ENCODE peak calls at places on chromosomes 13 and 19, in four cellular contexts. N, B, T and I are unnamed samples. For H3K4me1, the result is how much of the 10 kb centered on the place peaks cover.

GRCh38 chr19:28577199-28577598 is 635.8 kb downstream of the UQCRFS1 start:
- DNase-seq in T (no peak), B (no peak), N (no peak), I (no peak)

GRCh38 chr13:31670831-31671617 is 68.3 kb upstream of the RXFP2 start:
- DNase-seq in T (no peak), N (peak), B (no peak), I (no peak)

GRCh38 chr13:44068737-44069136 is 189.0 kb downstream of the LACC1 start:
- DNase-seq in T (no peak), B (no peak), N (no peak), I (no peak)

GRCh38 chr13:59088716-59089115 is 1075.0 kb downstream of the DIAPH3 start:
- DNase-seq in N (no peak), T (no peak), B (no peak), I (no peak)

GRCh38 chr19:4971424-4971793 is 2.5 kb downstream of the KDM4B start:
- DNase-seq in B (no peak), T (no peak), N (peak), I (peak)

GRCh38 chr19:7266832-7267231 is 27.4 kb downstream of the INSR start:
- DNase-seq in B (no peak), N (no peak), T (no peak), I (no peak)

GRCh38 chr19:35521124-35521743 is 6.9 kb downstream of the SBSN start:
- DNase-seq in N (no peak), B (no peak), T (no peak), I (no peak)

GRCh38 chr13:70098669-70099068 is 9.0 kb upstream of the ATXN8OS start:
- DNase-seq in N (peak), T (no peak), B (no peak), I (no peak)

DNA sequence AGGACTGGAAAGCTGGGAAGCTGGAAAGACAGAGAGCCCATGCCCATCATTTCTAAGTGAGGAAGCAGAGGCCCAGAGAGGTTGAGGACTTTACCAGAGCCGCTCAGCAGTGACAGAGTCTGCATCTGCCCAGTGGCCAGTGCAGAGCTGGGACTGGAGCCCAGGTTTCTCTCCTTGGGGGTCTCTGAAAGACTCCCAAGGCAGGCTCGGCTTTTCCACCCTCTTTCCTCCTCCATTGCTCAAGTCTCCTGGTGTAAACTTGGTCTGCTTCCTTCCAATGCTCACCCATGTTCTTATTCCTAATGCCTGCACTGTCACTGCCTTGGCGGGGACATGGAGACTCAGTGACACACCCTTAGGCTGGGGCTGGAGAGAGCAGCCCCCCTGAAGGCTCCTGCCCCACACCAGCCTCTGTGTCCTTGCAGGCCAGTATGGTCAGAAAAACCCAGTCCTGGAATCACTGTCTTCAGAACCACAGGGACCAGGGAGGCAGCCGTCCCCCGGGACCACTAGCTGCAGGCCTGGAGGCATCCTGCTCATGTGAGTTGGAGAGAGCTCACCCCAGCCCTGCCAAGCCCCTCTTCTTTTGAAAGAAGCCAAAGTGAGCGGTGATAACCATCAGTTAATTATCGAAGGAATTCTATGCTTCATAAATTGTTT is 211.1 kb upstream of the ZNF536 start:
- DNase-seq in N (no peak), T (no peak), B (no peak), I (no peak)
- H3K4me1 ChIP-seq in N (under half), T (under half), B (under half), I (under half)

GRCh38 chr19:10654610-10655456 is 687 bp downstream of the ILF3 start:
- DNase-seq in N (peak), B (peak), T (peak), I (peak)

GRCh38 chr19:10648360-10648759 is 5.8 kb upstream of the ILF3 start:
- DNase-seq in N (no peak), T (no peak), B (no peak), I (no peak)

GRCh38 chr19:10653732-10654609 is at the start of gene ILF3:
- DNase-seq in T (peak), B (peak), N (peak), I (peak)

GRCh38 chr19:10653482-10653731 is 739 bp upstream of the ILF3 start:
- DNase-seq in N (no peak), B (no peak), T (no peak), I (no peak)

GRCh38 chr19:10651821-10652220 is 2.3 kb upstream of the ILF3 start:
- DNase-seq in N (no peak), T (no peak), B (no peak), I (no peak)
- H3K4me3 ChIP-seq in N (no peak), T (no peak), B (no peak), I (no peak)

DNA sequence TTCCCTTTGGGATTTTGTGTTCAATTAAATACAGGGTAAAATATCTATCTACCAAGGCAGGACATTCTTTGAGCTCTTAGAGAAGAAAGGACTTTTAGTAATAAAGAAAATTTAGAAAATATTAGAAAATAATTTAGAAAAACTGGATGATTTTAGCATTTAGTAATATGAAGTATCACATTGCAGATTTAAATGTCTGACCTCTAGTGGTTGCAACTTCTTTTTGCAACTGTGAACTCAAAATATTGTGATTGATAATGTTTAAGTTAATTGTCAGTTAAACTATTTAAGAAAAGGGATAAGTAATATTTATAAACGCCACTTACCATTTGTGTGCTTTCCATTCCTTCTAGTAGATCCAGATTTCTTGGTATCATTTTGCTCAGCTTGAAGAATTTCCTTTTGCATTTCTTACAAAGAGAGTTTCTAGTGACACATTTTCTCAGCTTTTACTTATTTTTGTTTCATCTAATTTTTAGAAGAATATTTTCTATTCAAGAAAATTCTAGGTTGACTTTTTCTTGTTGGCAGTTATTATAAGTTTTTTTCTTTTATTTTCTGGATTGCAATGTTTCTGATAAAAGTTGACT is 10.3 kb upstream of the POSTN start:
- DNase-seq in N (no peak), B (no peak), T (no peak), I (no peak)
- TF ChIP-seq CTCF in N (peak), B (peak), T (peak), I (peak)

DNA sequence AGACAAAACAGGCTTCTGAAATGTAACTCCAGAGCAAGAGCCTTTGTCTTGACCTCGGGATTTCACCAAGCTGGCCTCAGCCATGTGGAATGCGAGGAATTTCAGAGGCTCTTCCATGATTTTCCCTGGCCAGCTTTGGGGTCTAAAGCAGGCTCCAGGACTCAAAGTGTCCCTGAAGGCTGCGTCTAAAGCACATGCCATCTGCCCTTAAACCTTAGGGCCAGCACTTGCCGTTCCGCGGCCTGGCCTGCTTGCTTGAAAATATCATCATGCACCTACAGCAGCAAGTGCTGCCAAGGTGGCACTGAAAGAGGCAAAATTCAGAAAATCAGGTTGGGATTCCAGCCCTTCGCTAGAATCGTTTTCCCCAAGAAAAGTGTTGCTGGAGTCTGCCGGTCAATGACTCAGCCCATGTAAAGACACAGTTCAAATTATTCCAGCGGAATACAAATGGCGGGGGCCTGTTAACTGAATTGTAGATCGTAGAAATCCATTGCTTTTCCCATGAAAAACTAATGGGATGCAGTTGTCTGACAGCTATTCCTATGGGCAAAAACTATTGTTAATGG is 105.7 kb upstream of the RAP2A start:
- DNase-seq in N (no peak), B (no peak), T (no peak), I (no peak)
- H3K4me1 ChIP-seq in N (under half), B (under half), T (half or more), I (under half)

GRCh38 chr19:49637865-49638350 is 2.0 kb downstream of the RRAS start:
- DNase-seq in N (no peak), B (peak), T (peak), I (peak)
- H3K4me3 ChIP-seq in N (peak), B (peak), T (peak), I (peak)

DNA sequence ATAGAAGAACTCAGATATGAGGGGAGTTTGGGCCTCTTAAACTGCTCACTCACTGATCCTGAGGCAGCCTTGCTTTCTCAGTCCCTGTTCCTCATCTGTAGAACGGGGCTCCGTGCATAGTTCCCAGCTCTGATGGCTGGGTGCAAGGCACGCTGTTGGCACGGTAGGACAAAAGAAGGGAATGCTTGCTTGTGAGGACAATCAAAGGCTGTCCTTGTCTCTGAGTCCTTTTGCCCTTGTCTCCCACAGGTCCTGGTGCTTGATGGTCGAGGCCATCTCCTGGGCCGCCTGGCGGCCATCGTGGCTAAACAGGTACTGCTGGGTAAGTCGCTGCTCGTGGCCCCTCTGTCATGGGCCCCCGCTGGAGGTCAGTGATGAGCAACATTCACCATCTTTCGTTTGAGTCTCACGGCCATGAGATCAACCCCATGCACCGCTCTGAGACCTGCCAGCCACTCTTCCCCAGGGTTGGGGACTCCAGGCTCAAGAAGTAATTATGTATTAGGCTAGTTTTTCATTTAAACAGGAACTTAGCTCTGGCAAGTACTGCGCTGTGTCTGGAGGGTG is 2.3 kb downstream of the RPL13A start:
- DNase-seq in T (no peak), B (no peak), N (no peak), I (no peak)
- TF ChIP-seq CTCF in T (no peak), B (no peak), N (no peak), I (no peak)

GRCh38 chr13:30156826-30157615 is 150.3 kb downstream of the KATNAL1 start:
- DNase-seq in T (no peak), B (no peak), N (no peak), I (no peak)
- H3K4me1 ChIP-seq in T (under half), B (under half), N (under half), I (under half)

DNA sequence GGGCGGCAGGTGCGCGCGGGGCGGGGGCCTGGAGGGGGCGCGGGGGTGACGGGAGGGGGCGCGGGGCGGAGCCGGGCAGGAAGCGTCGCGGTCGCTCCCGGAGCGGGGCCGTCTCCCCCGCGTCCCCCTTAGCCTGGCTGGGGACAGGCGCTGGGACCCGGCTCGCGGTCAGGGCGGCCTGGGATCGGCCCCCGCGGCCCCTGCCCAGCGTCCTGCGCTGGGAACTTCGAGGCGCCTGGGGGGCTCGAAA is 74.7 kb upstream of the MCF2L start:
- DNase-seq in T (no peak), N (no peak), B (no peak), I (peak)
- H3K4me3 ChIP-seq in T (peak), N (peak), B (peak), I (peak)

GRCh38 chr19:12778905-12779161 is 3.5 kb upstream of the HOOK2 start:
- DNase-seq in N (no peak), B (no peak), T (no peak), I (no peak)

GRCh38 chr19:12777217-12778019 is 2.1 kb upstream of the HOOK2 start:
- DNase-seq in N (peak), B (peak), T (peak), I (peak)

GRCh38 chr19:12778020-12778904 is 2.9 kb upstream of the HOOK2 start:
- DNase-seq in T (peak), N (peak), B (peak), I (peak)

GRCh38 chr19:12782174-12782423 is 6.7 kb upstream of the HOOK2 start:
- DNase-seq in T (no peak), B (no peak), N (no peak), I (no peak)

DNA sequence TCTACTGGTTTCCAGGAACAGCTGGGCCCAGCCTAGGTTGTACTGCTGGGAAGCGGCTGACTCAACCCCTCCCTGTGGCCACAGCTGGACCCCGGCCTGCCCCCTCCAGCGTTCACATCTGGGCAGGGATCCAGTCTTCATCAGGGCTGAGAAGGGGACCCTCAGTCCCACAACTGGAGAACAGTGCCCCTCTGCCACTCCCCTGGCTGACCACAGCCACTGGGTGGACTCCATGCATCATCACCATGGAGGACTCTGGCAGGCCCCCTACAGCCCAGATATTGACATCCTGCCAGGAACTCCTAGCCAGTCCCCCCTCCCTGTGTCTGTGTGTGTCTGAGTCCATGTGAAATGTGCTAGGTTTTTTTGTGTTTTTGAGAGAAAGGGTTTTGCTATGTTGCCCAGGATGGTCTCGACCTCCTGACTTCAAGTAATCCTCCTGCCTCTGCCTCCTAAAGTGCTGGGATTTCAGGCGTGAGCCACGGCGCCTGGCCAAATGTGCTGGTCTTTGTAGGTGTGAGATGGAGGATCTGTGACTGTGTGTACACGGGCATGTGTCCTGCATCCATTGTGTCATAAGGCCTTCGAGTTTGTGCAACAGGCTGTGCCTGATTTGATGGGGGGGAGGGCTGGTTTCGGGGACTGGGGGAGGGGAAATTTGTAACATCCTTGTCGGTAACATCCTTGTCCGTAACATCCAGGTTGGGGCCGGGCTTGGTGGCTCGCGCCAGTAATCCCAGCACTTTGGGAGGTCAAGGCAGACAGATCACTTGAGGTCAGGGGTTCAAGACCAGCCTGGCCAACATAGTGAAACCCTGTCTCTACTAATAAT is 4.0 kb upstream of the HOOK2 start:
- DNase-seq in B (no peak), T (peak), N (peak), I (peak)
- TF ChIP-seq CTCF in B (no peak), T (no peak), N (peak), I (no peak)

GRCh38 chr19:45883881-45884681 is 1.9 kb downstream of the IRF2BP1 start:
- DNase-seq in T (no peak), N (peak), B (no peak), I (peak)

GRCh38 chr19:45881082-45881908 is 4.6 kb downstream of the IRF2BP1 start:
- DNase-seq in T (no peak), B (no peak), N (no peak), I (no peak)

GRCh38 chr19:45883586-45883880 is 2.4 kb downstream of the IRF2BP1 start:
- DNase-seq in B (no peak), T (no peak), N (no peak), I (no peak)

GRCh38 chr19:45881909-45882528 is 3.9 kb downstream of the IRF2BP1 start:
- DNase-seq in N (peak), T (no peak), B (no peak), I (peak)

DNA sequence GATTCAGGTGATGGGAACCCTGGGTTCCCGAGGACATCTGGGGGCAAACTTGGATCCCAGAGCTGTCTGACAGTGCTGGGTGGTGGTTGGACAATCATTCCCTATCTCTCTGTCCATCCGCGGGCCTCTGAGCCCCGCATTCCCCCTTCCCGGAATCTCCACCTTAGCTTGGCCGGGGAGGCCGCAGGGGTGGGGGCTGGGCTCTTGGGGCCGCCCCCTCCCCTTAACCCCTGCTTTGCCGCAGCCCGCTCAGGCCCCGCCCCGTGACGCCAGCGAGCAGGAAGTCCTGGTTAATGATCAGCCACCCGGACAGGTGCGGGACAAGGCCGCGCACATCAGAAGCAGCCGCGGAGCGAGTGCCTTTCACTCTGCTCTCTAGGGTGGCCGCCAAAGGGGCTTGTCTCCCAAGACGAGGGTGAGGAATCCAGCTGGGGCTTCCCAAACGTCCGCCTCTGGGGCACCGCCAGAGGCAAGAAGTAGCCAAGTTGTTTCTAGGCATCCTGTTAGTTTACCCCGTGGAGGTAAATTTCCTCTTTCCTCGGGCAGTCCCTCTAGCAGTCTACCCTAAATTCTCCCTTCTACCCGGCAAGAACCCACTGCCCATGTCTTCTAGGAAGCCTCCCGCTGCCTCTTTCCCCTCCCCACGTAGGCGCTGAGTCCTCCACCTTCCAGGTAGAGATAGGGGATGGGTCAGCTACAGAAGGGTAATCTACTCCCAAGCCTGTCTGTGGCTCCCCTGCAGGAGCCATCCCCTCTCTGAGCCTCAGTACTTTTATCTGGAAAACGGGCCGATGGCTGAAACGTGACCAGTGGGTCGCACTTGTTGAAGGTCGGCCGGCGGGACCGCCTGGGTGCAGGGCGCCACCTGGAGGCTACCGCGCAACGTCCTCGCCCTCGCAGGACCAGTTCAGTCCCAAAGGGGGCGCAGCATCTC is 3.0 kb downstream of the IRF2BP1 start:
- DNase-seq in T (peak), B (peak), N (peak), I (peak)
- H3K4me1 ChIP-seq in T (half or more), B (under half), N (under half), I (under half)